ENCODE peak calls at places on chromosomes 12 and 14, in four cellular contexts. One of them, this sample, is unnamed.

GRCh38 chr14:66624319-66624937 is 116.5 kb downstream of the GPHN start:
- DNase-seq in A673: peak; percentile 71
- DNase-seq in AG10803: peak; percentile 60
- DNase-seq in tibial artery: no peak
- DNase-seq in this sample: peak; percentile 72

GRCh38 chr12:23488130-23488529 is 461.3 kb downstream of the SOX5 start:
- DNase-seq in tibial artery: no peak
- DNase-seq in A673: no peak
- DNase-seq in AG10803: no peak
- DNase-seq in this sample: no peak

GRCh38 chr12:20372326-20373097 is 4.2 kb downstream of the PDE3A start:
- DNase-seq in AG10803: no peak
- DNase-seq in tibial artery: no peak
- DNase-seq in A673: no peak
- DNase-seq in this sample: no peak

GRCh38 chr14:54631016-54631415 is 64.1 kb downstream of the SAMD4A start:
- DNase-seq in AG10803: no peak
- DNase-seq in A673: no peak
- DNase-seq in tibial artery: no peak
- DNase-seq in this sample: no peak

GRCh38 chr14:22532345-22533056 is 56.5 kb downstream of the DAD1 start:
- DNase-seq in A673: no peak
- DNase-seq in tibial artery: no peak
- DNase-seq in AG10803: peak; percentile 70
- DNase-seq in this sample: peak; percentile 47

GRCh38 chr12:1611775-1612174 is 17.3 kb upstream of the WNT5B start:
- DNase-seq in tibial artery: no peak
- DNase-seq in A673: no peak
- DNase-seq in AG10803: peak; percentile 96
- DNase-seq in this sample: peak; percentile 94

GRCh38 chr12:52920937-52921336 is 16.1 kb upstream of the KRT8 start:
- DNase-seq in A673: no peak
- DNase-seq in AG10803: peak; percentile 37
- DNase-seq in tibial artery: no peak
- DNase-seq in this sample: no peak

GRCh38 chr12:75908961-75909699 is 122.4 kb downstream of the PHLDA1 start:
- DNase-seq in A673: peak; percentile 50
- DNase-seq in AG10803: peak; percentile 86
- DNase-seq in tibial artery: peak; percentile 71
- DNase-seq in this sample: peak; percentile 95

GRCh38 chr12:30515351-30515750 is 180.3 kb downstream of the IPO8 start:
- DNase-seq in tibial artery: no peak
- DNase-seq in AG10803: no peak
- DNase-seq in A673: peak; percentile 47
- DNase-seq in this sample: peak; percentile 37

GRCh38 chr14:62308927-62309326 is 546.7 kb downstream of the SNAPC1 start:
- DNase-seq in AG10803: no peak
- DNase-seq in tibial artery: no peak
- DNase-seq in A673: peak; percentile 69
- DNase-seq in this sample: no peak

GRCh38 chr12:31311634-31312258 is 14.2 kb downstream of the SINHCAF start:
- DNase-seq in tibial artery: no peak
- DNase-seq in AG10803: no peak
- DNase-seq in A673: no peak
- DNase-seq in this sample: no peak

GRCh38 chr12:78146365-78146772 is 315.7 kb downstream of the NAV3 start:
- DNase-seq in tibial artery: no peak
- DNase-seq in AG10803: peak; percentile 60
- DNase-seq in A673: peak; percentile 68
- DNase-seq in this sample: peak; percentile 58

GRCh38 chr12:42356344-42356743 is 30.4 kb downstream of the PPHLN1 start:
- DNase-seq in AG10803: no peak
- DNase-seq in tibial artery: no peak
- DNase-seq in A673: no peak
- DNase-seq in this sample: no peak

GRCh38 chr12:90979936-90980335 is 24.8 kb downstream of the EPYC start:
- DNase-seq in AG10803: peak; percentile 84
- DNase-seq in A673: no peak
- DNase-seq in tibial artery: no peak
- DNase-seq in this sample: no peak

GRCh38 chr12:58787021-58787760 is 133.1 kb downstream of the LRIG3 start:
- DNase-seq in AG10803: no peak
- DNase-seq in tibial artery: no peak
- DNase-seq in A673: peak; percentile 56
- DNase-seq in this sample: peak; percentile 41

GRCh38 chr12:1949771-1950470 is 31.5 kb upstream of the CACNA2D4 start:
- DNase-seq in A673: no peak
- DNase-seq in tibial artery: no peak
- DNase-seq in AG10803: no peak
- DNase-seq in this sample: no peak

GRCh38 chr12:131194166-131194565 is 240.5 kb downstream of the ADGRD1 start:
- DNase-seq in AG10803: no peak
- DNase-seq in A673: peak; percentile 37
- DNase-seq in tibial artery: no peak
- DNase-seq in this sample: no peak

DNA sequence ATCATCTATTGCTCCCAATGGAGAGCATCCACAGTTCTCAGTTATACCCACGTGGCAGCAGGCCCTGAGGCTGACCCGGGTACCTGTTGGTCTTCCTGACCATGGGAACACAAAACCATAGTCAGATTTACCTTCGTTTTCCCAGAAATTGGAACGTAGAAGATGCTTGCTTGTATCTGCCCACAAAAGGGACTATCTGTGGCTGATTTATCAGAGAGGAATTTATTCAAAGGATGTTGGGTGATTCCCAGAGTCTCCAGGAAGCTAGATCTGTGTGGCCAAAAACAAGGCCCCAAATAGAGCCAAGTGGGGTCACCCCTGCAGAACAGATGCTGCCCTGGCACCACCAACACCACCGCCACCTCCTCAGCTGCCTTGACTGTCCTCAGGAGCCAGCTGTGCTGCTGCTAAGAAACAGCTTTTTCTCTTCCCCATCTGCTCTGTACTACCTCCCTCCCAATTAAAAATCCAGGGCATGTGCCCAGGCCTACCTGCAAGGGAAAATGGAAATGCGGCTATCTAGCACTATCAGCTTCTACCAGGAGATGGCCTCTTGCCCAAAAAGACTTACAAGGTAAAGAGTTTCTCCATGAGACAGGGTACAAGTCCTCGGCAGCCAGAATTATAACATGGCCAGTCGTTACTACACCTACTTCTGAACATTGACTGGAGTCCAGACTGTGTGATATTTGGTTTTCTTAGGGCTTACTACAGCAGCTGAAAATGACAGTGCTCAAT is 128.6 kb upstream of the PLEKHG7 start:
- DNase-seq in AG10803: peak; percentile 39
- DNase-seq in A673: peak; percentile 7
- DNase-seq in tibial artery: no peak
- DNase-seq in this sample: peak; percentile 37
- TF ChIP-seq CTCF in AG10803: peak; percentile 16
- TF ChIP-seq CTCF in A673: peak; percentile 33
- TF ChIP-seq CTCF in tibial artery: no peak
- TF ChIP-seq CTCF in this sample: peak; percentile 50

GRCh38 chr12:11710906-11711305 is 61.4 kb downstream of the ETV6 start:
- DNase-seq in AG10803: no peak
- DNase-seq in A673: no peak
- DNase-seq in tibial artery: no peak
- DNase-seq in this sample: no peak
- H3K4me3 ChIP-seq in AG10803: no peak overlapping the region
- H3K4me3 ChIP-seq in A673: no peak overlapping the region
- H3K4me3 ChIP-seq in tibial artery: no peak overlapping the region
- H3K4me3 ChIP-seq in this sample: no peak overlapping the region

DNA sequence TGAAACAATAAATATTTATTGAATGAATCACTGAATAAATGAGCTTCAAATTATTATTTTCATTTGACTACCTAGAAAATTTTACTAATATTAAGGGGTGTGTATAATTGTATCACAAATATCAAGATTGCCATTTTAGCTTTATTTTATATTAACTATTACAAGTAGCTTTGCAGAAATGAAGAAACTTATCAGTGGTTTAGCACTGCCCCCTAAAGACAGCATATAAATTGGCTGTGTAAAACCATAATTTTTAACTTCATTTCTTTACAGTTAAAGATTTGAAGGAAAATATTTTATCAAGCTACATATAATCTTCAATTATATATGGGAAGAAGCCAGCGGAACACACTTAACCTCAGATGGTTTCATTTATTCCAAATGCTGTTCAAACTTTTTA is 11.4 kb downstream of the GARIN6 start:
- DNase-seq in tibial artery: no peak
- DNase-seq in A673: peak; percentile 1
- DNase-seq in AG10803: peak; percentile 3
- DNase-seq in this sample: peak; percentile 29
- TF ChIP-seq CTCF in tibial artery: peak; percentile 15
- TF ChIP-seq CTCF in A673: peak; percentile 48
- TF ChIP-seq CTCF in AG10803: peak; percentile 12
- TF ChIP-seq CTCF in this sample: peak; percentile 34

GRCh38 chr12:132618683-132619043 is at the start of gene P2RX2:
- DNase-seq in AG10803: no peak
- DNase-seq in tibial artery: no peak
- DNase-seq in A673: no peak
- DNase-seq in this sample: no peak
- H3K4me3 ChIP-seq in AG10803: no peak within 1 kb of the TSS
- H3K4me3 ChIP-seq in tibial artery: no peak within 1 kb of the TSS
- H3K4me3 ChIP-seq in A673: peak within 1 kb of the TSS; percentile 37
- H3K4me3 ChIP-seq in this sample: no peak within 1 kb of the TSS